ENCODE peak calls at places on chromosomes 12 and 14, in five cellular contexts. S is H9, V is neuronal stem cell, A is H1, Z is trophoblast cell. E is an unnamed sample.

GRCh38 chr14:56349942-56350341 is 229.7 kb upstream of the TMEM260 start:
- DNase-seq in A (no peak), Z (no peak), S (no peak), V (no peak), E (no peak)

GRCh38 chr12:851913-852312 is 97.6 kb downstream of the RAD52 start:
- DNase-seq in V (no peak), A (no peak), S (no peak), Z (peak; percentile 60), E (peak; percentile 76)

GRCh38 chr12:54419088-54419887 is at the start of gene ITGA5:
- DNase-seq in Z (peak; percentile 85), A (no peak), S (peak; percentile 70), V (peak; percentile 48), E (peak; percentile 89)

GRCh38 chr12:76303989-76304460 is 44.2 kb downstream of the BBS10 start:
- DNase-seq in Z (no peak), V (no peak), A (no peak), S (no peak), E (no peak)

GRCh38 chr14:104314251-104314941 is 176.0 kb downstream of the KIF26A start:
- DNase-seq in S (peak; percentile 23), V (no peak), Z (no peak), A (no peak), E (no peak)

GRCh38 chr12:115163710-115164109 is 479.7 kb upstream of the TBX3 start:
- DNase-seq in V (peak; percentile 59), Z (no peak), S (no peak), A (no peak), E (no peak)

GRCh38 chr12:32285484-32285883 is 113.9 kb upstream of the FGD4 start:
- DNase-seq in S (no peak), A (no peak), Z (no peak), V (no peak), E (no peak)

GRCh38 chr12:110775997-110776396 is 33.3 kb upstream of the PPP1CC start:
- DNase-seq in A (no peak), V (no peak), Z (no peak), S (no peak), E (no peak)

GRCh38 chr12:1695836-1696670 is 5.2 kb downstream of the ADIPOR2 start:
- DNase-seq in V (no peak), A (no peak), Z (no peak), S (no peak), E (no peak)

GRCh38 chr12:21065845-21066244 is 65.1 kb upstream of the SLCO1B1 start:
- DNase-seq in V (no peak), A (no peak), Z (no peak), S (no peak), E (no peak)

GRCh38 chr14:81551471-81551870 is 17.8 kb upstream of the SEL1L start:
- DNase-seq in S (no peak), A (no peak), V (no peak), Z (no peak), E (no peak)

GRCh38 chr12:116863275-116863767 is 17.9 kb downstream of the HRK start:
- DNase-seq in A (peak; percentile 47), Z (peak; percentile 26), V (no peak), S (peak; percentile 88), E (peak; percentile 21)

DNA sequence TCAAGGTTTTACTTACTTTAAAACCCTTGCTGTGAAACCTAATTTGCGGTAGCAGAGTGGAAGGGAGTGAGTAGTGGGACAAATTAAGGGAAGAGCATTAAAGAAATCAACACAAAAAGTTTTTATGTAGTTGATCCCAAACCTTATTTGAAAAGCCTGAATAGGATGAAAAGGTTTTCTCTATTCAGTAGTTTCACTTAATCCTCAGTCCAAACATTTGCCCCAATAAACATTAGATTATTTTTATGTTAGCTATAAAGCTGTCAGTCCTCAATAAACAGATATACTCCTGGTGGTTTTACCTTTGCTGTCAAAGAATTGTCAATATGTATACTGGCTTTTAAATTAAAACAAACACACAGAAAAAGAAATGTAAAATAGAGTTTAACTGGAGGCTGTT is 136.0 kb downstream of the PAX9 start:
- DNase-seq in Z (no peak), V (no peak), S (no peak), A (no peak), E (no peak)
- H2BK12ac ChIP-seq in Z (no peak overlapping the region), V (no peak overlapping the region), S (no peak overlapping the region), A (no peak overlapping the region), E (no peak overlapping the region)

DNA sequence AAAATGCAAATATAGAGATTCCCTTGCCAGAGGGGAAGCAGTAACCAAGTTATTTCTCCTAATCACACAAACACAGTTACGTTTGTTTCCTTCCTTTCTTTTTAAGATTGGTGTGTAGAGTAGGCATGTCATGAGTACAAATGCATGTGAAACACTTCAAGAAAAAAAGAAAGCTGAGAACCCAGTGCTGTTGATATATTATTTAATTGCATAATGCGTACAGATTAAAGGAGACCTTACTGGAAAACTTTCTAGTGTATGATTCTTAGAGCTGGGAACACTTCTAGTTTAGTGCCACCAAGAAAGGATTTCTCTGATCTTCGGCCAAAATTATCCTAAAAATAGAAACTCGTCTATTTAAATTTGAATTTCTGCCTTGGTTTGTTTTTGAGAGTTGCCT is 365.5 kb downstream of the CCDC91 start:
- DNase-seq in S (no peak), Z (no peak), V (no peak), A (no peak), E (no peak)
- H3K4me1 ChIP-seq in S (peaks cover 3% of the 10 kb centered on the region), Z (no peaks in the 10 kb centered on the region), V (no peaks in the 10 kb centered on the region), A (no peaks in the 10 kb centered on the region), E (no peaks in the 10 kb centered on the region)

GRCh38 chr12:60752589-60752988 is 1156.8 kb downstream of the SLC16A7 start:
- DNase-seq in V (no peak), S (no peak), A (no peak), Z (no peak), E (no peak)
- H3K27ac ChIP-seq in V (no peak overlapping the region), S (no peak overlapping the region), A (no peak overlapping the region), Z (no peak overlapping the region), E (no peak overlapping the region)

GRCh38 chr14:63483315-63483714 is 59.9 kb downstream of the PPP2R5E start:
- DNase-seq in V (no peak), Z (no peak), S (no peak), A (no peak), E (no peak)
- H2BK12ac ChIP-seq in V (no peak overlapping the region), Z (no peak overlapping the region), S (no peak overlapping the region), A (no peak overlapping the region), E (no peak overlapping the region)

DNA sequence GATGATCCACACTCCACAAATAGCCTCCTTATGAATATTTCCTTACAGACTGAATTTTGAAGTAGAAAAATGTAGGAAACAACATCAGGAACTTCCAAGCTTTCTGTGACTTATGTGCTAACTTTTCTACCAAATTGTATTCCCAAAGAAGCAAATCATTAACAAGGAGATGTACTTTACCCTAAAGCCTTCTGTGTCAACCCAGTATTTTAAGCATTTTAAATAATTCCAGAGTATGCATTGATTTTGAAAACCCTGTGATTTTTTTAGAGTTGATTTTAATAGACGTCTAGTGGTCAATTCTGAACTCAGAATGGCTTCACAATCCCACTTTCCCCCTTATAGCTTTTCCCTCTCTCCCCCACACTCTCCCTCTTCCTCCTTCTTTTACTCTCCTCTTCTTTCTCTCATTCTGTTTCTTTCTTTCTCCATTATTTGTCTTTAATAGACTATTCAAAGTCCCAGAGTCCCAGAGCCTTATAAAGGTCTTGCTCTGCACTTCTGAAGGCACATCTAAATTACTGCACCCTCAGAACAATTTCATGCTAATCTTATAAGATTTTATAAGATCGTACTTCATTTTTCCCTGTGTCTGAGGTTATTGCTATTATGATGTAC is 10.1 kb upstream of the MYF6 start:
- DNase-seq in S (no peak), Z (no peak), A (no peak), V (no peak), E (no peak)
- H3K4me1 ChIP-seq in S (no peaks in the 10 kb centered on the region), Z (no peaks in the 10 kb centered on the region), A (no peaks in the 10 kb centered on the region), V (no peaks in the 10 kb centered on the region), E (no peaks in the 10 kb centered on the region)

DNA sequence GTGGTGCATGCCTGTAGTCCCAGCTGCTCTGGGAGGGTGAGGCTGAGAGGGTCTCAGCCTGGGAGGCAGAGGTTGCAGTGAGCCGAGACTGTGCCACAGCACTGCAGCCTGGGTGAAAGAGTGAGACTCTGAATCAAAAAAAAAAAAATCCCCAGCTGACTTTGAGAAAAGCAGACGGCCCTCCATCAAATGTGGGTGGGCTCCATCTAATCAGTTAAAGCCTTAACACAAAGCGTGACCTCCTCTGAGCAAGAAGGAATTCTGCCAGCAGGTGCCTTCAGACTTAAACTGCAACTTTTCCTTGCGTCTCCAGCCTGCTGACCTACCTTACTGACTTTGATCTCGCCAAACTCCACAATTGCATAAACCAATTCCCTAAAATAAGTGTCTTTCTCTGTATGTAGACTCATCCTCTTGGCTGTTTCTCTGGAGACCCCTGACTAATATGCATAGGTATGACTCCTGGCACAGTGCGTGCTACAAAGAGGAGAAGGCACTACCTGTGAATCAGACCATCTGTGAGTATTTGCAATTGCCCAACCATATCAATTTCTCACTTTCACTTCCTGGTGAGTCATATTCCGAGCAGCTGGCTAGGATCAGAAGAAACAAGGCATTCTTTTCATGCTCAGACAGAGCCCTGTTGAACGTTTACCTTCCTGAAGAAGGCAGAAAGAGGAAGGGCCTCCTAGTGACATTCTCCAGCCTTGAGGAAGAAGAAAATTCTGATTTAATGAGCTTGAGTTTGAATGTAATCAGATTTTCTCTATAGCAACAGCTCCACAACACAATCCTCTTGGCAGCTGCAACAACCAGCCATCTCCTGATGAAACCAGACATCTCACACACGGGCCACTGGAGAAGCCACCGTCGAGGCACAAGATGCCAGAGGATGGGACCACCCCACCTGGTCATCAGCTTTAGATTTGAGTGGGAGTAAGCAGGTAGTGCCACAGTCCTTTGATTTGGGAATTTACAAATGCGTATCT is 54.3 kb downstream of the CLMN start:
- DNase-seq in A (no peak), Z (peak; percentile 99), V (no peak), S (peak; percentile 17), E (peak; percentile 93)
- H3K27ac ChIP-seq in A (no peak overlapping the region), Z (peak overlapping the region; percentile 92), V (no peak overlapping the region), S (no peak overlapping the region), E (peak overlapping the region; percentile 100)